ENCODE peak calls at places on chromosomes 16 and 17, in four cellular contexts. C, P, I and B are unnamed samples.

GRCh38 chr17:15779119-15779518 is 47.0 kb downstream of the TBC1D26 start:
- DNase-seq in C (no peak), P (no peak), I (no peak), B (no peak)

GRCh38 chr16:4924593-4925378 is 12.2 kb downstream of the PPL start:
- DNase-seq in C (no peak), P (no peak), I (no peak), B (no peak)

GRCh38 chr16:11666108-11667055 is 1.9 kb upstream of the SNN start:
- DNase-seq in C (no peak), P (no peak), I (no peak), B (no peak)

GRCh38 chr17:42667088-42667951 is 8.2 kb downstream of the TUBG2 start:
- DNase-seq in C (no peak), P (no peak), I (no peak), B (no peak)

GRCh38 chr17:49624896-49625295 is 49.2 kb downstream of the NXPH3 start:
- DNase-seq in C (no peak), P (no peak), I (no peak), B (no peak)

GRCh38 chr17:75241143-75241430 is 20.3 kb downstream of the GGA3 start:
- DNase-seq in C (no peak), P (no peak), I (no peak), B (no peak)

GRCh38 chr16:87068316-87068715 is 248.9 kb downstream of the C16orf95 start:
- DNase-seq in C (no peak), P (no peak), I (no peak), B (no peak)

GRCh38 chr17:67477687-67478086 is 100.6 kb downstream of the PITPNC1 start:
- DNase-seq in C (no peak), P (no peak), I (no peak), B (no peak)

GRCh38 chr16:81623365-81624102 is 155.6 kb upstream of the PLCG2 start:
- DNase-seq in C (peak; percentile 28), P (peak; percentile 45), I (peak; percentile 49), B (peak; percentile 67)

GRCh38 chr16:27924411-27925118 is 138.9 kb downstream of the GSG1L start:
- DNase-seq in C (no peak), P (no peak), I (no peak), B (no peak)

GRCh38 chr16:56311208-56312027 is 113.9 kb downstream of the AMFR start:
- DNase-seq in C (peak; percentile 65), P (no peak), I (no peak), B (no peak)

GRCh38 chr17:8739104-8739503 is 5.5 kb downstream of the CCDC42 start:
- DNase-seq in C (no peak), P (peak; percentile 26), I (no peak), B (no peak)

GRCh38 chr16:51242281-51242994 is 91.4 kb upstream of the SALL1 start:
- DNase-seq in C (no peak), P (no peak), I (no peak), B (no peak)

GRCh38 chr16:86222965-86223551 is 287.3 kb upstream of the FOXF1 start:
- DNase-seq in C (no peak), P (no peak), I (no peak), B (no peak)

GRCh38 chr16:88854306-88855111 is 2.2 kb downstream of the GALNS start:
- DNase-seq in C (no peak), P (no peak), I (peak; percentile 88), B (peak; percentile 82)

GRCh38 chr16:89199241-89200123 is 855 bp downstream of the SLC22A31 start:
- DNase-seq in C (no peak), P (no peak), I (peak; percentile 41), B (no peak)

GRCh38 chr16:85982563-85982939 is 83.6 kb downstream of the IRF8 start:
- DNase-seq in C (no peak), P (no peak), I (peak; percentile 55), B (no peak)

GRCh38 chr17:80868022-80868609 is 123.5 kb upstream of the CHMP6 start:
- DNase-seq in C (no peak), P (no peak), I (no peak), B (no peak)

GRCh38 chr16:68529931-68530667 is 9.0 kb upstream of the ZFP90 start:
- DNase-seq in C (peak; percentile 75), P (peak; percentile 73), I (peak; percentile 98), B (peak; percentile 98)

GRCh38 chr17:13030459-13031305 is 12.9 kb upstream of the ELAC2 start:
- DNase-seq in C (peak; percentile 38), P (peak; percentile 69), I (peak; percentile 28), B (peak; percentile 52)

GRCh38 chr17:81194941-81195901 is 27.5 kb downstream of the CEP131 start:
- DNase-seq in C (no peak), P (no peak), I (no peak), B (no peak)

GRCh38 chr16:19005561-19006445 is 22.1 kb downstream of the TMC7 start:
- DNase-seq in C (no peak), P (peak; percentile 26), I (no peak), B (no peak)

GRCh38 chr17:45231481-45232116 is 9.9 kb downstream of the FMNL1 start:
- DNase-seq in C (no peak), P (no peak), I (peak; percentile 57), B (no peak)

GRCh38 chr17:40915199-40915661 is 22.2 kb downstream of the KRT23 start:
- DNase-seq in C (no peak), P (no peak), I (no peak), B (peak; percentile 39)

GRCh38 chr16:56488035-56488434 is 31.8 kb downstream of the BBS2 start:
- DNase-seq in C (no peak), P (no peak), I (no peak), B (no peak)

GRCh38 chr17:74445156-74445555 is 13.3 kb downstream of the GPRC5C start:
- DNase-seq in C (no peak), P (no peak), I (no peak), B (no peak)